ENCODE peak calls at places on chromosomes 12 and 14, in four cellular contexts. P, G, Q and R are unnamed samples.

GRCh38 chr12:58509116-58509885 is 411.0 kb downstream of the LRIG3 start:
- DNase-seq in P (no peak), G (no peak), Q (no peak), R (no peak)

GRCh38 chr12:75759842-75760260 is 248.4 kb upstream of the KRR1 start:
- DNase-seq in P (no peak), G (no peak), Q (no peak), R (no peak)

GRCh38 chr12:132152411-132152821 is 8.2 kb downstream of the NOC4L start:
- DNase-seq in P (no peak), G (peak), Q (no peak), R (no peak)

GRCh38 chr12:58593557-58594304 is 326.6 kb downstream of the LRIG3 start:
- DNase-seq in P (no peak), G (no peak), Q (no peak), R (no peak)

GRCh38 chr12:119693006-119693405 is 25.1 kb downstream of the PRKAB1 start:
- DNase-seq in P (no peak), G (no peak), Q (no peak), R (peak)

GRCh38 chr12:98719515-98720504 is 74.7 kb downstream of the APAF1 start:
- DNase-seq in P (no peak), G (no peak), Q (no peak), R (no peak)

GRCh38 chr12:32989705-32990104 is 93.1 kb upstream of the PKP2 start:
- DNase-seq in P (no peak), G (no peak), Q (no peak), R (no peak)

GRCh38 chr12:67925551-67925950 is 63.7 kb upstream of the IFNG-AS1 start:
- DNase-seq in P (no peak), G (no peak), Q (no peak), R (no peak)

GRCh38 chr12:10243803-10244520 is 31.3 kb downstream of the GABARAPL1 start:
- DNase-seq in P (no peak), G (no peak), Q (no peak), R (no peak)

GRCh38 chr14:50342211-50343080 is 30.3 kb downstream of the DMAC2L start:
- DNase-seq in P (no peak), G (peak), Q (peak), R (peak)

GRCh38 chr12:131189781-131190180 is 236.1 kb downstream of the ADGRD1 start:
- DNase-seq in P (no peak), G (no peak), Q (no peak), R (peak)

DNA sequence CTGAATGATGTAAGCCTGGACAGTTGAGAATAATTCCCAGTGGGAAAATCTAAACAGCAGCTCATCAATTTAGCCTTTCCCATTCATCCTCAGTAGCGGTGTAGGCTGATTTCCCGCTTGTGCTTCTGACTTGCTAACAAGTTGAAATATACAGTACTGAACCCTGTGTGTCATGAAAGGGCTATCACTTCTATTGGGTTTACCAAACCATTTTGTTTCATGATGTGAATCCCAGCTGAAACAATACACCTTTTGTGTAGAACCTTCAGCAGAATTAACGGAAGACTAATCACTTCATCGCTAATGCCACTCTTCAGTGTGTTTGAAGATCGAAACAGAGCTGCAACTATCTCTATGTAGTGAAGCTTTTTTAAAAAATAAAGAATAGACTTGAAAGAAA is 88.4 kb downstream of the POLR3B start:
- DNase-seq in P (no peak), G (no peak), Q (no peak), R (no peak)
- H3K4me3 ChIP-seq in P (no peak), G (no peak), Q (no peak), R (no peak)

DNA sequence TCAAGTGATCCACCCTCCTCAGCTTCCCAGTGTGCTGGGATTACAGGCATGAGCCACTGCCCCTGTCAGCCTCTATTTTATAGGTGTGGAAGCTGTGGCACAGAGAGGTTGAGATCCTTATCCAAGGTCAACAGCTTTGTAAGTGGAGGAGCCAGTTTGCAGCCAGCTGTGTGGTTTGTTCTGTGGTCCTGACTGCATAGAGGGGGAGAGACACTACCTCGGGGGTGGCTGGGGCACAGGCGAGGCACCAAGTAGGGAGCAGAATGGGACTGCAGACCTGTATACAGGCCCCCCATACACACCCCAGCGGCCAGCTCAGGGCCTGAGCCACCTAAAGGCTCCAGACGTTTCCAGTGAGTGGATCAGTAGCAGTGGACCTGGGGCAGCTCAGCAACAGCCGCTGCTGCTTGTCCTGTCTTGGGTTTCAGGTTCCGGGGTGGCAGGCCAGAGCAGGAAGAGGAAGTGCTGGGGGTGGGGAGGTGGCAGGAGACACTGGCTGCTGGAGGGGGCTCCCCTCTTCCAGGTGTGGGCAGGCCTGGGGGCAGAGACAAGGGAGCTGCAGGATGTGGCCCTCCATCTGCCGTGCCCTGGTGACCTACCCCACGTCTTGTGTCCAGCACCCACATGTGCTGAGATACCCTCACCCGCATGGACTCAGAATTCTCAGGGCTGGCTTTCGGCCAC is 11.0 kb downstream of the ORAI1 start:
- DNase-seq in P (peak), G (peak), Q (no peak), R (no peak)
- H3K4me3 ChIP-seq in P (no peak), G (no peak), Q (no peak), R (no peak)

GRCh38 chr12:57089259-57090245 is 638 bp downstream of the NAB2 start:
- DNase-seq in P (peak), G (peak), Q (peak), R (peak)

GRCh38 chr12:57088442-57089258 is at the start of gene NAB2:
- DNase-seq in P (peak), G (peak), Q (peak), R (peak)

GRCh38 chr12:57085999-57086950 is 2.6 kb upstream of the NAB2 start:
- DNase-seq in P (peak), G (peak), Q (peak), R (no peak)

GRCh38 chr12:57086951-57087688 is 1.8 kb upstream of the NAB2 start:
- DNase-seq in P (peak), G (peak), Q (peak), R (peak)

GRCh38 chr12:57087689-57088441 is 1.0 kb upstream of the NAB2 start:
- DNase-seq in P (peak), G (peak), Q (peak), R (peak)
- H3K4me3 ChIP-seq in P (peak), G (peak), Q (peak), R (peak)

DNA sequence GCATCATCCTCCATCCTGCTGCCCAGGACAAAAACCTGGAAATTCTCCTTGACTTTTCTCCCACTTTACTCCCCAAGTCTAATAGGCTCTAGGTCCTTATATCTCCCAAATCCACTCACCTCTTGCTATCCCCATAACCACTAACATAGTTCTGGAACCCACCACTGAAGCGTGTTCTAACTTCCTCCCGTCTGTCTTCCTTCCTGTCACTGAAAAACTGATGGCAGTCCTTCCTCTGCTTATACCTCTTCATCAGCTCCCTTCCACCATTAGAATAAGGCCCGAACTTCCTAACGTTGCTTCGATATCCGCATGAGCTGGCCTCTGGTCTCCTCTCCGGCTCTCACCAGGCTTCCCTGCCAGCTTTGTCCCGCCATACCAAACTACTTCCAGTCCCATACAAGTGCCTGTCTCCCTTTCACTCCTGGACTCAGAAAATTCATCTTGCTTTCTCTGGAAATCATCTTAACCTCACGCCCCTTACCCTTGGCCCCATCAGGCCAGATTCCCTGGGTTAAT is 63.0 kb upstream of the BCL2L14 start:
- DNase-seq in P (no peak), G (no peak), Q (no peak), R (no peak)
- H3K4me3 ChIP-seq in P (no peak), G (no peak), Q (no peak), R (no peak)

DNA sequence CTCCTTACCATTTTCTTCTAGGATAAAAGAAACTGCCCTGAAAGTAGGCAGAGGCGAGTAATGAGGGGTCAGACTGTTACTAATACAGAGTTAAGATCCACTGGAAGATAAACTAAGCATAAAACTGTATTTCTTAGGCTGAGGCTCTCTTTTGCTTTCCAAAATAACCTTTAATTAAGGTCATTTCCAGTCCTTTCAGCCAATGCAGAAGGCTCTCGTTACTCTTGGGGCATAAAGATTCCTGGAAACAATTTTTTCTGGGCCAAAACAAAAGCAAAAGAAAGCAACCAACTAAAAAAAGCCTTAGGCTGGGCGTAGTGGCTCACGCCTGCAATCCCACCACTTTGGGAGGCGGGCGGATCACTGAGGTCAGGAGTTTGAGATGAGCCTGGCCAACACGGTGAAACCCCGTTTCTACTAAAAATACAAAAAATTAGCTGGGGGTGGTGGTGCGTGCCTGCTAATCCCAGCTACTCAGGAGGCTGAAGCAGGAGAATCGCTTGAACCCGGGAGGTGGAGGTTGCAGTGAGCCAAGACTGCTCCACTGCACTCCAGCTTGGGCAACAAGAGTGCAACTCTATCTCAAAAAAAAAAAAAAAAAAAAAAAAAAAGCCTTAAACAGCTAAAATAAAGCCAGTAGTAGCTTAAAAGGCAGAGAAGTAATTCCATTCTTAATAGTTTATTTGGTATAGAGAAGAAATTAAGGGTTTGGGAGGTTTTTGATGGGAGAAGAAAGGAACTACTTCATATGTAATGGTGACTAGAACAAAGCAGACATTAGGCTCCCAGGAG is 68.9 kb upstream of the STAC3 start:
- DNase-seq in P (no peak), G (no peak), Q (no peak), R (no peak)
- H3K4me3 ChIP-seq in P (no peak), G (no peak), Q (no peak), R (no peak)

GRCh38 chr14:43155924-43156323 is 1351.2 kb downstream of the FSCB start:
- DNase-seq in P (no peak), G (no peak), Q (no peak), R (no peak)

GRCh38 chr14:43166163-43166562 is 1340.9 kb downstream of the FSCB start:
- DNase-seq in P (no peak), G (no peak), Q (no peak), R (no peak)

GRCh38 chr14:43165651-43166050 is 1341.4 kb downstream of the FSCB start:
- DNase-seq in P (no peak), G (no peak), Q (no peak), R (no peak)

GRCh38 chr14:43161477-43161876 is 1345.6 kb downstream of the FSCB start:
- DNase-seq in P (no peak), G (no peak), Q (no peak), R (no peak)
- H3K4me3 ChIP-seq in P (no peak), G (no peak), Q (no peak), R (no peak)

DNA sequence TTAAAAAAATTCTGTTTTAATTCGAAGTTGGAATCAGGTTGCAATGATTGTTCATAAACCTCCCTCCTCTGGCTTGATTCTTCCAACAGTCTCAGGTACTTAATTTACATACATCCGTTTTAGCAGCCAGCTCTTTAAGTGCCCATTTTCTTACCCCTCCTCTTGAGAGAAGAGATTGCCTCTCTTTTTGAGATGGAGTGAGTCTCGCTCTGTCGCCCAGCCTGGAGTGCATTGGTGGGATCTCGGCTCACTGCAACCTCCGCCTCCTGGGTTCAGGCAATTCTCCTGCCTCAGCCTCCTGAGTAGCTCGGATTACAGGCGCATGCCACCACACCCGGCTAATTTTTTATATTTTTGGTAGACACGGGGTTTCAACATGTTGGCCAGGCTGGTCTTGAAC is 146.4 kb upstream of the AMIGO2 start:
- DNase-seq in P (no peak), G (no peak), Q (no peak), R (no peak)
- H3K4me3 ChIP-seq in P (no peak), G (no peak), Q (no peak), R (no peak)

GRCh38 chr12:54028324-54029201 is at the start of gene HOXC6:
- DNase-seq in P (no peak), G (peak), Q (no peak), R (no peak)
- H3K4me3 ChIP-seq in P (peak), G (peak), Q (no peak), R (no peak)